ENCODE peak calls at places on chromosomes 5 and 9, in four cellular contexts. One of them, this sample, is unnamed.
A peak's percentile ranks its signal among the peaks of the same experiment; 100 is the strongest.

GRCh38 chr5:33118761-33119415 is 321.9 kb upstream of the TARS1 start:
- DNase-seq in Peyer's patch: no peak
- DNase-seq in cardiac muscle cell: no peak
- DNase-seq in lower lobe of right lung: no peak
- DNase-seq in this sample: no peak

GRCh38 chr5:74243634-74244033 is 396.9 kb downstream of the ENC1 start:
- DNase-seq in Peyer's patch: no peak
- DNase-seq in cardiac muscle cell: no peak
- DNase-seq in lower lobe of right lung: no peak
- DNase-seq in this sample: no peak

GRCh38 chr9:114282926-114283325 is 40.0 kb upstream of the ORM1 start:
- DNase-seq in Peyer's patch: no peak
- DNase-seq in cardiac muscle cell: no peak
- DNase-seq in lower lobe of right lung: peak; percentile 6
- DNase-seq in this sample: no peak

GRCh38 chr9:16046713-16047112 is 493.9 kb downstream of the CCDC171 start:
- DNase-seq in Peyer's patch: no peak
- DNase-seq in cardiac muscle cell: no peak
- DNase-seq in lower lobe of right lung: no peak
- DNase-seq in this sample: no peak

GRCh38 chr9:136550439-136551085 is 4.7 kb upstream of the NOTCH1 start:
- DNase-seq in Peyer's patch: no peak
- DNase-seq in cardiac muscle cell: no peak
- DNase-seq in lower lobe of right lung: no peak
- DNase-seq in this sample: no peak

GRCh38 chr5:57724836-57725235 is 242.2 kb upstream of the ACTBL2 start:
- DNase-seq in Peyer's patch: no peak
- DNase-seq in cardiac muscle cell: no peak
- DNase-seq in lower lobe of right lung: no peak
- DNase-seq in this sample: no peak

GRCh38 chr9:75358837-75359236 is 270.5 kb downstream of the OSTF1 start:
- DNase-seq in Peyer's patch: no peak
- DNase-seq in cardiac muscle cell: no peak
- DNase-seq in lower lobe of right lung: no peak
- DNase-seq in this sample: no peak

GRCh38 chr5:157463621-157464407 is 3.8 kb downstream of the NIPAL4 start:
- DNase-seq in Peyer's patch: no peak
- DNase-seq in cardiac muscle cell: no peak
- DNase-seq in lower lobe of right lung: no peak
- DNase-seq in this sample: no peak

GRCh38 chr9:111621895-111622480 is 9.1 kb upstream of the DNAJC25 start:
- DNase-seq in Peyer's patch: peak; percentile 58
- DNase-seq in cardiac muscle cell: no peak
- DNase-seq in lower lobe of right lung: no peak
- DNase-seq in this sample: no peak

GRCh38 chr5:154077692-154078091 is 38.9 kb downstream of the MFAP3 start:
- DNase-seq in Peyer's patch: peak; percentile 69
- DNase-seq in cardiac muscle cell: no peak
- DNase-seq in lower lobe of right lung: no peak
- DNase-seq in this sample: no peak

GRCh38 chr5:6584101-6584645 is 48.7 kb downstream of the NSUN2 start:
- DNase-seq in Peyer's patch: no peak
- DNase-seq in cardiac muscle cell: no peak
- DNase-seq in lower lobe of right lung: no peak
- DNase-seq in this sample: no peak

GRCh38 chr9:113352006-113352405 is 2.7 kb downstream of the BSPRY start:
- DNase-seq in Peyer's patch: no peak
- DNase-seq in cardiac muscle cell: no peak
- DNase-seq in lower lobe of right lung: no peak
- DNase-seq in this sample: no peak

GRCh38 chr9:97954550-97954989 is 16.6 kb upstream of the HEMGN start:
- DNase-seq in Peyer's patch: peak; percentile 78
- DNase-seq in cardiac muscle cell: peak; percentile 77
- DNase-seq in lower lobe of right lung: no peak
- DNase-seq in this sample: peak; percentile 34

GRCh38 chr9:15469862-15470261 is 40.9 kb downstream of the PSIP1 start:
- DNase-seq in Peyer's patch: no peak
- DNase-seq in cardiac muscle cell: no peak
- DNase-seq in lower lobe of right lung: no peak
- DNase-seq in this sample: no peak

GRCh38 chr5:180047667-180048066 is 23.9 kb downstream of the RNF130 start:
- DNase-seq in Peyer's patch: no peak
- DNase-seq in cardiac muscle cell: no peak
- DNase-seq in lower lobe of right lung: peak; percentile 77
- DNase-seq in this sample: no peak

GRCh38 chr9:133991211-133991921 is 758 bp downstream of the VAV2 start:
- DNase-seq in Peyer's patch: no peak
- DNase-seq in cardiac muscle cell: no peak
- DNase-seq in lower lobe of right lung: peak; percentile 51
- DNase-seq in this sample: no peak

GRCh38 chr5:83567741-83568530 is 96.4 kb downstream of the VCAN start:
- DNase-seq in Peyer's patch: no peak
- DNase-seq in cardiac muscle cell: no peak
- DNase-seq in lower lobe of right lung: no peak
- DNase-seq in this sample: no peak

GRCh38 chr5:159104058-159104651 is 4.4 kb upstream of the EBF1 start:
- DNase-seq in Peyer's patch: no peak
- DNase-seq in cardiac muscle cell: peak; percentile 62
- DNase-seq in lower lobe of right lung: peak; percentile 41
- DNase-seq in this sample: no peak

GRCh38 chr5:74648835-74649286 is 8.3 kb upstream of the ENC1 start:
- DNase-seq in Peyer's patch: no peak
- DNase-seq in cardiac muscle cell: peak; percentile 66
- DNase-seq in lower lobe of right lung: no peak
- DNase-seq in this sample: peak; percentile 28

GRCh38 chr9:113153599-113153998 is 2.8 kb downstream of the SLC31A2 start:
- DNase-seq in Peyer's patch: no peak
- DNase-seq in cardiac muscle cell: no peak
- DNase-seq in lower lobe of right lung: no peak
- DNase-seq in this sample: no peak

GRCh38 chr5:126023894-126024575 is 399.2 kb upstream of the GRAMD2B start:
- DNase-seq in Peyer's patch: no peak
- DNase-seq in cardiac muscle cell: no peak
- DNase-seq in lower lobe of right lung: no peak
- DNase-seq in this sample: no peak

GRCh38 chr5:10370931-10371330 is 17.4 kb downstream of the MARCHF6 start:
- DNase-seq in Peyer's patch: no peak
- DNase-seq in cardiac muscle cell: no peak
- DNase-seq in lower lobe of right lung: no peak
- DNase-seq in this sample: no peak

GRCh38 chr5:149724130-149724850 is 5.8 kb upstream of the PPARGC1B start:
- DNase-seq in Peyer's patch: no peak
- DNase-seq in cardiac muscle cell: no peak
- DNase-seq in lower lobe of right lung: no peak
- DNase-seq in this sample: no peak

GRCh38 chr5:122295138-122295537 is 16.9 kb upstream of the SNCAIP start:
- DNase-seq in Peyer's patch: no peak
- DNase-seq in cardiac muscle cell: peak; percentile 33
- DNase-seq in lower lobe of right lung: no peak
- DNase-seq in this sample: no peak

GRCh38 chr9:99235069-99235468 is 13.0 kb downstream of the SEC61B start:
- DNase-seq in Peyer's patch: no peak
- DNase-seq in cardiac muscle cell: no peak
- DNase-seq in lower lobe of right lung: no peak
- DNase-seq in this sample: no peak

GRCh38 chr5:131246515-131246914 is 17.3 kb upstream of the CDC42SE2 start:
- DNase-seq in Peyer's patch: no peak
- DNase-seq in cardiac muscle cell: no peak
- DNase-seq in lower lobe of right lung: no peak
- DNase-seq in this sample: no peak

GRCh38 chr5:35741126-35741711 is 115.5 kb upstream of the IL7R start:
- DNase-seq in Peyer's patch: no peak
- DNase-seq in cardiac muscle cell: no peak
- DNase-seq in lower lobe of right lung: no peak
- DNase-seq in this sample: no peak

GRCh38 chr5:65125681-65126080 is 356.0 kb downstream of the ADAMTS6 start:
- DNase-seq in Peyer's patch: no peak
- DNase-seq in cardiac muscle cell: no peak
- DNase-seq in lower lobe of right lung: no peak
- DNase-seq in this sample: no peak

GRCh38 chr5:40154194-40154593 is 525.5 kb upstream of the PTGER4 start:
- DNase-seq in Peyer's patch: no peak
- DNase-seq in cardiac muscle cell: no peak
- DNase-seq in lower lobe of right lung: no peak
- DNase-seq in this sample: no peak

GRCh38 chr9:110514861-110515260 is 64.7 kb downstream of the SVEP1 start:
- DNase-seq in Peyer's patch: no peak
- DNase-seq in cardiac muscle cell: no peak
- DNase-seq in lower lobe of right lung: no peak
- DNase-seq in this sample: no peak

DNA sequence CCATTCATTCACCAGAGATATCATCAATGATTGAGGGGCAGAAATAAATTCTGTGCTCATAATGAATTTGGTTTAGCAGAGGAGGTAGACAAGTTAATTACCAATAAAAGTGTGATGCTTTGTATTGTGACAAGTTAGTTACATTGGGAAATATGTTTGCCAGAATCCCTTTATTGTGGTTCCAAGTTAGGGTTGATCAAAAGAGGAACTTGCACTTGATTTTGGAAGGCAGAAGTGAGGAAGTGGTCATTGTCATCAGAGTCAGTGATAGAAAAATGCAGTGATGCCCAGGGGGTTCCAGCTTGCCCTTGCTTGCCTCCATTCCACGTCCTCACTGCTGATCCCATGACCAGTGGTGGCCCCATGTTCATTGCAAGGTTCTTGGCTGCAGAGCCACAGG is 69.8 kb downstream of the SVEP1 start:
- DNase-seq in Peyer's patch: no peak
- DNase-seq in cardiac muscle cell: no peak
- DNase-seq in lower lobe of right lung: no peak
- DNase-seq in this sample: no peak
- H3K4me1 ChIP-seq in Peyer's patch: no peaks in the 10 kb centered on the region
- H3K4me1 ChIP-seq in cardiac muscle cell: no peaks in the 10 kb centered on the region
- H3K4me1 ChIP-seq in lower lobe of right lung: no peaks in the 10 kb centered on the region
- H3K4me1 ChIP-seq in this sample: no peaks in the 10 kb centered on the region

DNA sequence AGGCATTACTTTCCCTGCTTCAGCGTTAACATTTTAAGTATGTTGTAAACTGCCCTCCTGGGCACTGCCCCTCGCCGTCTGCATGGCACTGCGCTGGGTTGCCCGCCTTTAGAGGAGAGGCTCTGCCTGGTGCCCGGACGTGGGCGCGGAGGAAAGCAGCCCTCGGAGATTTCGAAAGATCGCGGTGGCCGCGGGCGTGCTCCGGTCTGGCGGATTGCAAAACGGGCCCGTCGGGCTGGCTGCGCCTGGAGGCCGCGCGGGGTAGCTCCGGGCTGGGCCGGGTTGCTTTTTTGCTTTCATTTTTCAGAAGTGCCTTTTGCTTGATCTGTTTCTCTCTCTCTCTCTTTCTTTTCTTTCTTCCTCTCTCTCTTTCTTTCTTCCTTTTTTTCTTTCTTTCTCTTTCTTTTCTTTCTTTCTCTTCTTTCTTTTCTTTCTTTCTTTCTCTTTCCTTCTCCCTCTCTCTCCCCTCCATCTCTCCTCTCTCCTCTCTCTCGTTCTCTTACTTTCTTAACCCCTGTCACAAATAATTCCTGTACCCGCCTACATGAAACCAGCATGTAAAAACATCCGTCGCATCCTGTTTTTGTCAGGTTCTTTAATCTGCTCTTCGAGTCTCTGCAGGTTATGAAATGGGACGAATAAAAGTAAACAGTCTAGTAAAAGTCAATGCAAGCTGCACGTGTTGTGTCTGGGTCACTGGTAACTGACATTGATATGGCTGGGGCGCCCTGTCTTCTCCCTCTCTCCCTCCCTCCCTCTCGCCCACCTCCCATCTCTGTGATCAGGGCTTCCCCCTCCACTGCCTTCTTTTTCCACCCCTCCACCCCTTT is 1.7 kb downstream of the FST start:
- DNase-seq in Peyer's patch: peak; percentile 76
- DNase-seq in cardiac muscle cell: peak; percentile 63
- DNase-seq in lower lobe of right lung: peak; percentile 91
- DNase-seq in this sample: peak; percentile 35
- H3K4me3 ChIP-seq in Peyer's patch: peak overlapping the region; percentile 44
- H3K4me3 ChIP-seq in cardiac muscle cell: peak overlapping the region; percentile 93
- H3K4me3 ChIP-seq in lower lobe of right lung: peak overlapping the region; percentile 78
- H3K4me3 ChIP-seq in this sample: peak overlapping the region; percentile 60

DNA sequence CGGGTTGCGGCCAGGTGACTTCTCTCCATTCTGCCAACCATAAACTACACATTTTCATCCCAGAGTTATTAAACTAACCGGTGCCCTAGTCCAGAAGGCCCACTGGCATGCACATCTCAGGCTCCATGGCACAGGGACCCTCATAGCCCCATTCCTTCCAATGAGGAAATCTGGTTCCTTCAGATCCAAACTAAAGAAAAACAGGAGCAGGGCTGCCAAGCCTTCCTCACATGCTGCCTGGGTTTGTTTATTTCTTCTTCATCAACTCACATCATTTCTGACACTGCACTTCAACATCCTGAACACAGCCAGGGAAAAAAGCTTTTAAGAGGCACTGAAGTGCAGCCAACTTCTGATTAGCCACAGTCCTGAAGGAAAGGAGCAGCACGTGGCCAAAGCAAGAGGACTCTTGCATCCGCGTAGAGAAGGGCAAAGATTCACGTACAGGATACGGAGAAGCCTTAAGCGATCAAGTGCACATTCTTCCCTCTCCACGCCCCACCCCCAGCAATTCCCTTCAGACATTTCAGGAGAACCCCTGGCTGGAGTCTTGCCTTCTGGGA is 22.5 kb downstream of the LHFPL2 start:
- DNase-seq in Peyer's patch: no peak
- DNase-seq in cardiac muscle cell: peak; percentile 79
- DNase-seq in lower lobe of right lung: no peak
- DNase-seq in this sample: no peak
- H3K27ac ChIP-seq in Peyer's patch: no peak overlapping the region
- H3K27ac ChIP-seq in cardiac muscle cell: peak overlapping the region; percentile 83
- H3K27ac ChIP-seq in lower lobe of right lung: no peak overlapping the region
- H3K27ac ChIP-seq in this sample: no peak overlapping the region

GRCh38 chr9:94971378-94972131 is 245.1 kb downstream of the AOPEP start:
- DNase-seq in Peyer's patch: no peak
- DNase-seq in cardiac muscle cell: no peak
- DNase-seq in lower lobe of right lung: no peak
- DNase-seq in this sample: no peak

GRCh38 chr9:94973491-94973941 is 247.0 kb downstream of the AOPEP start:
- DNase-seq in Peyer's patch: no peak
- DNase-seq in cardiac muscle cell: no peak
- DNase-seq in lower lobe of right lung: no peak
- DNase-seq in this sample: no peak

GRCh38 chr9:94979904-94980507 is 253.5 kb downstream of the AOPEP start:
- DNase-seq in Peyer's patch: no peak
- DNase-seq in cardiac muscle cell: no peak
- DNase-seq in lower lobe of right lung: no peak
- DNase-seq in this sample: no peak

GRCh38 chr9:94975480-94976452 is 249.3 kb downstream of the AOPEP start:
- DNase-seq in Peyer's patch: no peak
- DNase-seq in cardiac muscle cell: no peak
- DNase-seq in lower lobe of right lung: no peak
- DNase-seq in this sample: no peak

GRCh38 chr9:94974154-94974860 is 247.8 kb downstream of the AOPEP start:
- DNase-seq in Peyer's patch: no peak
- DNase-seq in cardiac muscle cell: peak; percentile 61
- DNase-seq in lower lobe of right lung: no peak
- DNase-seq in this sample: no peak
- H3K4me1 ChIP-seq in Peyer's patch: peaks cover 8% of the 10 kb centered on the region
- H3K4me1 ChIP-seq in cardiac muscle cell: peaks cover 51% of the 10 kb centered on the region
- H3K4me1 ChIP-seq in lower lobe of right lung: peaks cover 20% of the 10 kb centered on the region
- H3K4me1 ChIP-seq in this sample: no peaks in the 10 kb centered on the region

This sample was measured in CD8-positive, alpha-beta T cell.